ENCODE peak calls at places on chromosomes 5 and 9, in eight cellular contexts. One of them, this sample, is unnamed.

GRCh38 chr9:76621011-76621410 is 143.2 kb upstream of the PCA3 start:
- DNase-seq in CD8-positive, alpha-beta T cell: no peak
- DNase-seq in PC-3: no peak
- DNase-seq in endothelial cell: no peak
- DNase-seq in left ventricle myocardium inferior: no peak
- DNase-seq in AG10803: no peak
- DNase-seq in tibial nerve: no peak
- DNase-seq in Calu3: no peak
- DNase-seq in this sample: no peak

GRCh38 chr5:20524956-20525529 is 537.0 kb upstream of the CDH18 start:
- DNase-seq in CD8-positive, alpha-beta T cell: no peak
- DNase-seq in PC-3: no peak
- DNase-seq in endothelial cell: no peak
- DNase-seq in left ventricle myocardium inferior: no peak
- DNase-seq in AG10803: no peak
- DNase-seq in tibial nerve: no peak
- DNase-seq in Calu3: no peak
- DNase-seq in this sample: no peak

GRCh38 chr5:32158679-32158975 is 15.5 kb downstream of the GOLPH3 start:
- DNase-seq in CD8-positive, alpha-beta T cell: no peak
- DNase-seq in PC-3: no peak
- DNase-seq in endothelial cell: no peak
- DNase-seq in left ventricle myocardium inferior: no peak
- DNase-seq in AG10803: no peak
- DNase-seq in tibial nerve: no peak
- DNase-seq in Calu3: no peak
- DNase-seq in this sample: no peak

GRCh38 chr9:33452828-33453271 is 5.5 kb upstream of the AQP3 start:
- DNase-seq in CD8-positive, alpha-beta T cell: peak
- DNase-seq in PC-3: peak
- DNase-seq in endothelial cell: peak
- DNase-seq in left ventricle myocardium inferior: peak
- DNase-seq in AG10803: peak
- DNase-seq in tibial nerve: no peak
- DNase-seq in Calu3: peak
- DNase-seq in this sample: no peak

GRCh38 chr5:116527587-116527986 is 47.0 kb downstream of the SEMA6A start:
- DNase-seq in CD8-positive, alpha-beta T cell: no peak
- DNase-seq in PC-3: no peak
- DNase-seq in endothelial cell: no peak
- DNase-seq in left ventricle myocardium inferior: no peak
- DNase-seq in AG10803: no peak
- DNase-seq in tibial nerve: no peak
- DNase-seq in Calu3: no peak
- DNase-seq in this sample: no peak

GRCh38 chr9:77158772-77159513 is 18.4 kb upstream of the VPS13A start:
- DNase-seq in CD8-positive, alpha-beta T cell: no peak
- DNase-seq in PC-3: no peak
- DNase-seq in endothelial cell: peak
- DNase-seq in left ventricle myocardium inferior: no peak
- DNase-seq in AG10803: peak
- DNase-seq in tibial nerve: no peak
- DNase-seq in Calu3: no peak
- DNase-seq in this sample: no peak

GRCh38 chr9:242461-243080 is 27.9 kb downstream of the DOCK8 start:
- DNase-seq in CD8-positive, alpha-beta T cell: no peak
- DNase-seq in PC-3: no peak
- DNase-seq in endothelial cell: no peak
- DNase-seq in left ventricle myocardium inferior: no peak
- DNase-seq in AG10803: no peak
- DNase-seq in tibial nerve: no peak
- DNase-seq in Calu3: no peak
- DNase-seq in this sample: no peak

GRCh38 chr5:35919191-35919590 is 19.2 kb downstream of the CAPSL start:
- DNase-seq in CD8-positive, alpha-beta T cell: no peak
- DNase-seq in PC-3: peak
- DNase-seq in endothelial cell: no peak
- DNase-seq in left ventricle myocardium inferior: no peak
- DNase-seq in AG10803: peak
- DNase-seq in tibial nerve: no peak
- DNase-seq in Calu3: no peak
- DNase-seq in this sample: no peak

GRCh38 chr5:172984244-172984953 is 828 bp downstream of the ATP6V0E1 start:
- DNase-seq in CD8-positive, alpha-beta T cell: peak
- DNase-seq in PC-3: peak
- DNase-seq in endothelial cell: peak
- DNase-seq in left ventricle myocardium inferior: peak
- DNase-seq in AG10803: peak
- DNase-seq in tibial nerve: peak
- DNase-seq in Calu3: peak
- DNase-seq in this sample: peak

GRCh38 chr9:98085955-98086354 is 29.4 kb downstream of the NANS start:
- DNase-seq in CD8-positive, alpha-beta T cell: no peak
- DNase-seq in PC-3: peak
- DNase-seq in endothelial cell: no peak
- DNase-seq in left ventricle myocardium inferior: no peak
- DNase-seq in AG10803: no peak
- DNase-seq in tibial nerve: no peak
- DNase-seq in Calu3: no peak
- DNase-seq in this sample: no peak

GRCh38 chr9:110923601-110924000 is 114.7 kb downstream of the LPAR1 start:
- DNase-seq in CD8-positive, alpha-beta T cell: no peak
- DNase-seq in PC-3: no peak
- DNase-seq in endothelial cell: no peak
- DNase-seq in left ventricle myocardium inferior: no peak
- DNase-seq in AG10803: peak
- DNase-seq in tibial nerve: no peak
- DNase-seq in Calu3: no peak
- DNase-seq in this sample: no peak

GRCh38 chr9:131695366-131696162 is 44.3 kb downstream of the RAPGEF1 start:
- DNase-seq in CD8-positive, alpha-beta T cell: no peak
- DNase-seq in PC-3: no peak
- DNase-seq in endothelial cell: no peak
- DNase-seq in left ventricle myocardium inferior: no peak
- DNase-seq in AG10803: no peak
- DNase-seq in tibial nerve: no peak
- DNase-seq in Calu3: no peak
- DNase-seq in this sample: no peak

GRCh38 chr5:102421647-102422046 is 77.2 kb downstream of the SLCO6A1 start:
- DNase-seq in CD8-positive, alpha-beta T cell: no peak
- DNase-seq in PC-3: peak
- DNase-seq in endothelial cell: no peak
- DNase-seq in left ventricle myocardium inferior: no peak
- DNase-seq in AG10803: no peak
- DNase-seq in tibial nerve: no peak
- DNase-seq in Calu3: peak
- DNase-seq in this sample: no peak

GRCh38 chr5:116668361-116668760 is 93.7 kb upstream of the SEMA6A start:
- DNase-seq in CD8-positive, alpha-beta T cell: no peak
- DNase-seq in PC-3: no peak
- DNase-seq in endothelial cell: no peak
- DNase-seq in left ventricle myocardium inferior: no peak
- DNase-seq in AG10803: no peak
- DNase-seq in tibial nerve: no peak
- DNase-seq in Calu3: no peak
- DNase-seq in this sample: no peak

GRCh38 chr5:172074896-172075295 is 68.5 kb upstream of the FBXW11 start:
- DNase-seq in CD8-positive, alpha-beta T cell: no peak
- DNase-seq in PC-3: no peak
- DNase-seq in endothelial cell: no peak
- DNase-seq in left ventricle myocardium inferior: no peak
- DNase-seq in AG10803: peak
- DNase-seq in tibial nerve: no peak
- DNase-seq in Calu3: no peak
- DNase-seq in this sample: no peak

GRCh38 chr5:177448244-177448950 is 1.8 kb downstream of the PRR7 start:
- DNase-seq in CD8-positive, alpha-beta T cell: no peak
- DNase-seq in PC-3: no peak
- DNase-seq in endothelial cell: no peak
- DNase-seq in left ventricle myocardium inferior: no peak
- DNase-seq in AG10803: no peak
- DNase-seq in tibial nerve: no peak
- DNase-seq in Calu3: no peak
- DNase-seq in this sample: no peak

GRCh38 chr5:177447066-177447610 is 524 bp downstream of the PRR7 start:
- DNase-seq in CD8-positive, alpha-beta T cell: peak
- DNase-seq in PC-3: peak
- DNase-seq in endothelial cell: peak
- DNase-seq in left ventricle myocardium inferior: no peak
- DNase-seq in AG10803: peak
- DNase-seq in tibial nerve: no peak
- DNase-seq in Calu3: peak
- DNase-seq in this sample: no peak

GRCh38 chr5:177449140-177450061 is 2.8 kb downstream of the PRR7 start:
- DNase-seq in CD8-positive, alpha-beta T cell: no peak
- DNase-seq in PC-3: no peak
- DNase-seq in endothelial cell: no peak
- DNase-seq in left ventricle myocardium inferior: no peak
- DNase-seq in AG10803: no peak
- DNase-seq in tibial nerve: no peak
- DNase-seq in Calu3: no peak
- DNase-seq in this sample: no peak

GRCh38 chr5:177446184-177447065 is at the start of gene PRR7:
- DNase-seq in CD8-positive, alpha-beta T cell: peak
- DNase-seq in PC-3: peak
- DNase-seq in endothelial cell: peak
- DNase-seq in left ventricle myocardium inferior: peak
- DNase-seq in AG10803: peak
- DNase-seq in tibial nerve: no peak
- DNase-seq in Calu3: peak
- DNase-seq in this sample: no peak

DNA sequence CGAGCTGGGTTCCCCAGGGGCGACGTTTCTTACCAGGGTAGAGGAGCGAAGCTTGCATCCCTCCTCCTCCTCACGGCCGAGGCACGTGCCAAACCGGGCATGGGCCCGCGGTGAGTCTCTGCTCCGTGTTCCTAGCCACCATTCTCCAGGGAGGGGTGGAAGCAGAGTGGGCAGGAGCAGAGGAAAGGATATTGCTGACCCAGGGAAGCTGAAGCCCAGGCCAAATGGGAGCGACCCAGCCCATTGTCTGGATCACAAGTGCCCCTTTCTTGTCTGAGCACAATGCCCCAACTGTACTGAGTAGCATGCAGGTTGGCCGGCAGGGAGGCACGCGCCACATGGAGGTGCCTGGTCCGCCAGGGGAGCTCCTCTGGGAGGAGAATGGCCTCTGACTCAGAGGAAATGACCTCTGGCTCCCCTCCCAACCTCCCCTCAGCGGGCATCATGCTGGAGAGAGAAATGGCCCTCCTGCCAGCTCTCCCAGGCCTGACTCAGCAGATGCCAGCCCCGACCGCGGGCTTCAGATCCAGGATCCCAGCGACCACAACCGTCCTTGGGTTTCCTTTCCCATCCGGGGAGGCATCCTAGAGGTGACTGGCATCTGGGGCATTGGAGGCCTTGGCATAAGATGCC is 1.1 kb downstream of the PRR7 start:
- DNase-seq in CD8-positive, alpha-beta T cell: no peak
- DNase-seq in PC-3: peak
- DNase-seq in endothelial cell: peak
- DNase-seq in left ventricle myocardium inferior: no peak
- DNase-seq in AG10803: peak
- DNase-seq in tibial nerve: no peak
- DNase-seq in Calu3: peak
- DNase-seq in this sample: peak
- TF ChIP-seq CTCF in CD8-positive, alpha-beta T cell: no peak
- TF ChIP-seq CTCF in PC-3: no peak
- TF ChIP-seq CTCF in endothelial cell: no peak
- TF ChIP-seq CTCF in left ventricle myocardium inferior: no peak
- TF ChIP-seq CTCF in AG10803: peak
- TF ChIP-seq CTCF in tibial nerve: no peak
- TF ChIP-seq CTCF in Calu3: no peak
- TF ChIP-seq CTCF in this sample: no peak

GRCh38 chr9:137406876-137407589 is 15.9 kb downstream of the EXD3 start:
- DNase-seq in CD8-positive, alpha-beta T cell: peak
- DNase-seq in PC-3: peak
- DNase-seq in endothelial cell: peak
- DNase-seq in left ventricle myocardium inferior: peak
- DNase-seq in AG10803: peak
- DNase-seq in tibial nerve: no peak
- DNase-seq in Calu3: peak
- DNase-seq in this sample: no peak
- TF ChIP-seq CTCF in CD8-positive, alpha-beta T cell: peak
- TF ChIP-seq CTCF in PC-3: peak
- TF ChIP-seq CTCF in endothelial cell: peak
- TF ChIP-seq CTCF in left ventricle myocardium inferior: peak
- TF ChIP-seq CTCF in AG10803: peak
- TF ChIP-seq CTCF in tibial nerve: peak
- TF ChIP-seq CTCF in Calu3: peak
- TF ChIP-seq CTCF in this sample: peak

GRCh38 chr9:93154293-93154903 is 20.3 kb upstream of the NINJ1 start:
- DNase-seq in CD8-positive, alpha-beta T cell: no peak
- DNase-seq in PC-3: peak
- DNase-seq in endothelial cell: peak
- DNase-seq in left ventricle myocardium inferior: no peak
- DNase-seq in AG10803: no peak
- DNase-seq in tibial nerve: no peak
- DNase-seq in Calu3: peak
- DNase-seq in this sample: no peak
- TF ChIP-seq CTCF in CD8-positive, alpha-beta T cell: peak
- TF ChIP-seq CTCF in PC-3: peak
- TF ChIP-seq CTCF in endothelial cell: peak
- TF ChIP-seq CTCF in left ventricle myocardium inferior: peak
- TF ChIP-seq CTCF in AG10803: peak
- TF ChIP-seq CTCF in tibial nerve: peak
- TF ChIP-seq CTCF in Calu3: peak
- TF ChIP-seq CTCF in this sample: no peak

GRCh38 chr5:80093796-80094195 is 58.6 kb downstream of the THBS4 start:
- DNase-seq in CD8-positive, alpha-beta T cell: no peak
- DNase-seq in PC-3: no peak
- DNase-seq in endothelial cell: no peak
- DNase-seq in left ventricle myocardium inferior: no peak
- DNase-seq in AG10803: no peak
- DNase-seq in tibial nerve: no peak
- DNase-seq in Calu3: peak
- DNase-seq in this sample: no peak
- TF ChIP-seq CTCF in CD8-positive, alpha-beta T cell: no peak
- TF ChIP-seq CTCF in PC-3: no peak
- TF ChIP-seq CTCF in endothelial cell: no peak
- TF ChIP-seq CTCF in left ventricle myocardium inferior: no peak
- TF ChIP-seq CTCF in AG10803: no peak
- TF ChIP-seq CTCF in tibial nerve: no peak
- TF ChIP-seq CTCF in Calu3: no peak
- TF ChIP-seq CTCF in this sample: no peak